ENCODE peak calls at places on chromosomes 7 and 10, in five cellular contexts. L is HT1080, S is lung microvascular endothelial cell, B is heart left ventricle, T is mesenteric fat pad. R is an unnamed sample.

GRCh38 chr10:113780681-113781250 is 29.3 kb downstream of the PLEKHS1 start:
- DNase-seq in L (no peak), T (no peak), S (no peak), B (no peak), R (no peak)

GRCh38 chr7:7439564-7439963 is 96.1 kb downstream of the COL28A1 start:
- DNase-seq in L (no peak), B (no peak), S (no peak), T (no peak), R (no peak)

GRCh38 chr7:55127622-55128081 is 108.8 kb downstream of the EGFR start:
- DNase-seq in L (peak; percentile 63), T (no peak), B (peak; percentile 52), S (peak; percentile 87), R (peak; percentile 85)

GRCh38 chr10:63436225-63436624 is 29.6 kb downstream of the JMJD1C start:
- DNase-seq in T (no peak), L (no peak), S (no peak), B (no peak), R (no peak)

GRCh38 chr10:6027929-6028328 is 34.2 kb downstream of the IL2RA start:
- DNase-seq in L (no peak), B (no peak), T (no peak), S (no peak), R (no peak)

GRCh38 chr10:52226448-52226847 is 87.6 kb upstream of the DKK1 start:
- DNase-seq in B (no peak), S (peak; percentile 66), L (peak; percentile 54), T (no peak), R (no peak)

GRCh38 chr7:139683137-139683871 is 94.5 kb downstream of the HIPK2 start:
- DNase-seq in S (no peak), T (no peak), L (peak; percentile 60), B (no peak), R (no peak)

GRCh38 chr7:111090834-111091233 is at the start of gene LRRN3:
- DNase-seq in B (peak; percentile 64), L (no peak), S (peak; percentile 3), T (no peak), R (peak; percentile 74)

GRCh38 chr7:123681561-123681960 is 25.9 kb downstream of the LMOD2 start:
- DNase-seq in T (no peak), B (peak; percentile 57), S (no peak), L (no peak), R (no peak)

GRCh38 chr7:148695953-148696352 is 2.8 kb upstream of the CUL1 start:
- DNase-seq in T (no peak), S (no peak), B (no peak), L (no peak), R (no peak)

GRCh38 chr10:78774999-78775711 is 293.6 kb upstream of the ZMIZ1 start:
- DNase-seq in L (no peak), T (peak; percentile 64), B (no peak), S (no peak), R (no peak)

GRCh38 chr10:123687758-123688157 is 21.6 kb downstream of the GPR26 start:
- DNase-seq in T (peak; percentile 59), S (no peak), B (no peak), L (no peak), R (no peak)

GRCh38 chr7:123901111-123901510 is 23.9 kb upstream of the SPAM1 start:
- DNase-seq in L (no peak), S (no peak), B (no peak), T (no peak), R (no peak)

GRCh38 chr7:137970263-137970975 is 31.5 kb downstream of the CREB3L2 start:
- DNase-seq in B (peak; percentile 57), L (peak; percentile 67), T (no peak), S (peak; percentile 78), R (no peak)

GRCh38 chr7:102146989-102147388 is 139.7 kb upstream of the SH2B2 start:
- DNase-seq in S (no peak), B (peak; percentile 77), L (no peak), T (no peak), R (no peak)

GRCh38 chr7:132118641-132119040 is 457.6 kb downstream of the PLXNA4 start:
- DNase-seq in B (no peak), T (peak; percentile 20), S (no peak), L (peak; percentile 85), R (no peak)

GRCh38 chr10:50347394-50347802 is 96.1 kb upstream of the ASAH2 start:
- DNase-seq in T (no peak), B (no peak), S (peak; percentile 24), L (no peak), R (no peak)

GRCh38 chr7:26091933-26092332 is 60.1 kb upstream of the NFE2L3 start:
- DNase-seq in L (no peak), B (no peak), S (peak; percentile 9), T (no peak), R (no peak)

GRCh38 chr10:46530249-46531186 is 25.9 kb downstream of the GPRIN2 start:
- DNase-seq in T (peak; percentile 83), S (no peak), L (peak; percentile 55), B (peak; percentile 19), R (no peak)

GRCh38 chr7:159218216-159219006 is 73.7 kb upstream of the VIPR2 start:
- DNase-seq in T (no peak), L (peak; percentile 33), B (no peak), S (no peak), R (no peak)

R was measured in coronary artery.